ENCODE peak calls at places on chromosomes 7 and 10, in eight cellular contexts. One of them, this sample, is unnamed.

GRCh38 chr7:151868805-151869188 is 8.1 kb downstream of the PRKAG2 start:
- DNase-seq in H54: no peak
- DNase-seq in heart left ventricle: no peak
- DNase-seq in right lobe of liver: no peak
- DNase-seq in K562: no peak
- DNase-seq in spleen: no peak
- DNase-seq in A549: no peak
- DNase-seq in lower leg skin: no peak
- DNase-seq in this sample: no peak

GRCh38 chr7:129947001-129947400 is 5.8 kb downstream of the UBE2H start:
- DNase-seq in right lobe of liver: no peak
- DNase-seq in heart left ventricle: no peak
- DNase-seq in spleen: no peak
- DNase-seq in H54: no peak
- DNase-seq in A549: no peak
- DNase-seq in lower leg skin: no peak
- DNase-seq in K562: no peak
- DNase-seq in this sample: no peak

GRCh38 chr7:155456772-155457543 is 971 bp upstream of the EN2 start:
- DNase-seq in K562: peak; percentile 70
- DNase-seq in lower leg skin: no peak
- DNase-seq in spleen: peak; percentile 81
- DNase-seq in right lobe of liver: peak; percentile 54
- DNase-seq in A549: peak; percentile 85
- DNase-seq in heart left ventricle: peak; percentile 68
- DNase-seq in H54: peak; percentile 75
- DNase-seq in this sample: peak; percentile 42

GRCh38 chr7:132461043-132461592 is 115.2 kb downstream of the PLXNA4 start:
- DNase-seq in K562: no peak
- DNase-seq in spleen: no peak
- DNase-seq in lower leg skin: no peak
- DNase-seq in heart left ventricle: no peak
- DNase-seq in A549: no peak
- DNase-seq in H54: no peak
- DNase-seq in right lobe of liver: no peak
- DNase-seq in this sample: no peak

GRCh38 chr10:80596391-80597257 is 58.9 kb downstream of the SH2D4B start:
- DNase-seq in K562: peak; percentile 75
- DNase-seq in heart left ventricle: no peak
- DNase-seq in right lobe of liver: no peak
- DNase-seq in lower leg skin: peak; percentile 39
- DNase-seq in spleen: no peak
- DNase-seq in A549: peak; percentile 73
- DNase-seq in H54: peak; percentile 62
- DNase-seq in this sample: no peak

GRCh38 chr7:50782376-50783208 is at the start of gene GRB10:
- DNase-seq in spleen: no peak
- DNase-seq in A549: no peak
- DNase-seq in H54: peak; percentile 72
- DNase-seq in lower leg skin: no peak
- DNase-seq in heart left ventricle: peak; percentile 51
- DNase-seq in right lobe of liver: peak; percentile 42
- DNase-seq in K562: no peak
- DNase-seq in this sample: no peak

GRCh38 chr7:2974093-2974819 is 69.4 kb downstream of the CARD11 start:
- DNase-seq in A549: no peak
- DNase-seq in heart left ventricle: no peak
- DNase-seq in H54: no peak
- DNase-seq in right lobe of liver: no peak
- DNase-seq in spleen: peak; percentile 49
- DNase-seq in lower leg skin: peak; percentile 69
- DNase-seq in K562: no peak
- DNase-seq in this sample: no peak

GRCh38 chr7:117169907-117170306 is 153.0 kb downstream of the WNT2 start:
- DNase-seq in lower leg skin: no peak
- DNase-seq in right lobe of liver: peak; percentile 23
- DNase-seq in K562: no peak
- DNase-seq in spleen: no peak
- DNase-seq in H54: no peak
- DNase-seq in heart left ventricle: no peak
- DNase-seq in A549: peak; percentile 47
- DNase-seq in this sample: no peak

GRCh38 chr10:1874533-1874932 is 137.2 kb upstream of the ADARB2 start:
- DNase-seq in H54: no peak
- DNase-seq in right lobe of liver: no peak
- DNase-seq in heart left ventricle: no peak
- DNase-seq in spleen: no peak
- DNase-seq in A549: no peak
- DNase-seq in lower leg skin: no peak
- DNase-seq in K562: no peak
- DNase-seq in this sample: no peak

GRCh38 chr7:30225863-30226361 is 58.5 kb upstream of the ZNRF2 start:
- DNase-seq in heart left ventricle: peak; percentile 71
- DNase-seq in spleen: peak; percentile 79
- DNase-seq in lower leg skin: no peak
- DNase-seq in A549: no peak
- DNase-seq in H54: peak; percentile 68
- DNase-seq in K562: no peak
- DNase-seq in right lobe of liver: peak; percentile 49
- DNase-seq in this sample: peak; percentile 28

GRCh38 chr10:15725603-15726002 is 5.9 kb upstream of the ITGA8 start:
- DNase-seq in lower leg skin: no peak
- DNase-seq in heart left ventricle: no peak
- DNase-seq in right lobe of liver: no peak
- DNase-seq in H54: peak; percentile 26
- DNase-seq in K562: peak; percentile 82
- DNase-seq in spleen: no peak
- DNase-seq in A549: peak; percentile 53
- DNase-seq in this sample: no peak

GRCh38 chr10:127196227-127196954 is at the start of gene INSYN2A:
- DNase-seq in A549: peak; percentile 46
- DNase-seq in H54: peak; percentile 55
- DNase-seq in right lobe of liver: peak; percentile 38
- DNase-seq in K562: no peak
- DNase-seq in lower leg skin: no peak
- DNase-seq in spleen: no peak
- DNase-seq in heart left ventricle: peak; percentile 47
- DNase-seq in this sample: no peak

GRCh38 chr10:12262278-12262981 is 66.4 kb downstream of the CDC123 start:
- DNase-seq in H54: no peak
- DNase-seq in A549: no peak
- DNase-seq in spleen: peak; percentile 20
- DNase-seq in K562: no peak
- DNase-seq in lower leg skin: peak; percentile 31
- DNase-seq in right lobe of liver: no peak
- DNase-seq in heart left ventricle: no peak
- DNase-seq in this sample: no peak

GRCh38 chr7:30929686-30930085 is 18.0 kb downstream of the AQP1 start:
- DNase-seq in right lobe of liver: no peak
- DNase-seq in K562: peak; percentile 2
- DNase-seq in lower leg skin: peak; percentile 78
- DNase-seq in A549: no peak
- DNase-seq in H54: peak; percentile 2
- DNase-seq in heart left ventricle: no peak
- DNase-seq in spleen: no peak
- DNase-seq in this sample: no peak

GRCh38 chr7:26655761-26656160 is 208.6 kb downstream of the SKAP2 start:
- DNase-seq in right lobe of liver: no peak
- DNase-seq in A549: no peak
- DNase-seq in K562: no peak
- DNase-seq in heart left ventricle: no peak
- DNase-seq in H54: no peak
- DNase-seq in spleen: no peak
- DNase-seq in lower leg skin: no peak
- DNase-seq in this sample: no peak

GRCh38 chr7:114085592-114086490 is 167.0 kb upstream of the PPP1R3A start:
- DNase-seq in A549: peak; percentile 40
- DNase-seq in spleen: peak; percentile 76
- DNase-seq in heart left ventricle: peak; percentile 84
- DNase-seq in K562: no peak
- DNase-seq in right lobe of liver: peak; percentile 87
- DNase-seq in H54: no peak
- DNase-seq in lower leg skin: peak; percentile 95
- DNase-seq in this sample: peak; percentile 82
- TF ChIP-seq POLR2A in A549: no peak
- TF ChIP-seq POLR2A in spleen: no peak
- TF ChIP-seq POLR2A in heart left ventricle: no peak
- TF ChIP-seq POLR2A in K562: no peak
- TF ChIP-seq POLR2A in right lobe of liver: peak; percentile 34
- TF ChIP-seq POLR2A in H54: peak; percentile 27
- TF ChIP-seq POLR2A in lower leg skin: no peak
- TF ChIP-seq POLR2A in this sample: no peak

GRCh38 chr10:77409697-77410471 is 227.7 kb downstream of the KCNMA1 start:
- DNase-seq in right lobe of liver: no peak
- DNase-seq in heart left ventricle: no peak
- DNase-seq in lower leg skin: no peak
- DNase-seq in A549: no peak
- DNase-seq in K562: no peak
- DNase-seq in H54: no peak
- DNase-seq in spleen: no peak
- DNase-seq in this sample: no peak
- TF ChIP-seq POLR2A in right lobe of liver: no peak
- TF ChIP-seq POLR2A in heart left ventricle: no peak
- TF ChIP-seq POLR2A in lower leg skin: no peak
- TF ChIP-seq POLR2A in A549: no peak
- TF ChIP-seq POLR2A in K562: no peak
- TF ChIP-seq POLR2A in H54: no peak
- TF ChIP-seq POLR2A in spleen: no peak
- TF ChIP-seq POLR2A in this sample: no peak

GRCh38 chr10:110005716-110006115 is 2.1 kb upstream of the ADD3 start:
- DNase-seq in spleen: no peak
- DNase-seq in right lobe of liver: peak; percentile 31
- DNase-seq in H54: no peak
- DNase-seq in A549: peak; percentile 38
- DNase-seq in K562: no peak
- DNase-seq in heart left ventricle: peak; percentile 49
- DNase-seq in lower leg skin: no peak
- DNase-seq in this sample: peak; percentile 18
- TF ChIP-seq POLR2A in spleen: no peak
- TF ChIP-seq POLR2A in right lobe of liver: no peak
- TF ChIP-seq POLR2A in H54: no peak
- TF ChIP-seq POLR2A in A549: no peak
- TF ChIP-seq POLR2A in K562: no peak
- TF ChIP-seq POLR2A in heart left ventricle: no peak
- TF ChIP-seq POLR2A in lower leg skin: no peak
- TF ChIP-seq POLR2A in this sample: peak; percentile 47

GRCh38 chr10:71321386-71321785 is 2.3 kb downstream of the SLC29A3 start:
- DNase-seq in heart left ventricle: no peak
- DNase-seq in K562: no peak
- DNase-seq in H54: no peak
- DNase-seq in A549: no peak
- DNase-seq in lower leg skin: no peak
- DNase-seq in right lobe of liver: no peak
- DNase-seq in spleen: no peak
- DNase-seq in this sample: no peak

GRCh38 chr10:71320592-71320991 is 1.5 kb downstream of the SLC29A3 start:
- DNase-seq in heart left ventricle: no peak
- DNase-seq in spleen: no peak
- DNase-seq in A549: no peak
- DNase-seq in H54: no peak
- DNase-seq in right lobe of liver: no peak
- DNase-seq in K562: no peak
- DNase-seq in lower leg skin: no peak
- DNase-seq in this sample: no peak

GRCh38 chr10:71316786-71317160 is 2.3 kb upstream of the SLC29A3 start:
- DNase-seq in H54: no peak
- DNase-seq in lower leg skin: no peak
- DNase-seq in right lobe of liver: no peak
- DNase-seq in K562: no peak
- DNase-seq in spleen: no peak
- DNase-seq in heart left ventricle: no peak
- DNase-seq in A549: no peak
- DNase-seq in this sample: no peak

GRCh38 chr10:71319800-71320392 is 837 bp downstream of the SLC29A3 start:
- DNase-seq in lower leg skin: no peak
- DNase-seq in H54: no peak
- DNase-seq in A549: no peak
- DNase-seq in right lobe of liver: no peak
- DNase-seq in spleen: no peak
- DNase-seq in heart left ventricle: no peak
- DNase-seq in K562: no peak
- DNase-seq in this sample: no peak

GRCh38 chr10:71319042-71319799 is at the start of gene SLC29A3:
- DNase-seq in lower leg skin: peak; percentile 95
- DNase-seq in heart left ventricle: peak; percentile 87
- DNase-seq in K562: peak; percentile 92
- DNase-seq in A549: peak; percentile 83
- DNase-seq in right lobe of liver: peak; percentile 88
- DNase-seq in H54: peak; percentile 96
- DNase-seq in spleen: peak; percentile 95
- DNase-seq in this sample: peak; percentile 60
- TF ChIP-seq POLR2A in lower leg skin: no peak
- TF ChIP-seq POLR2A in heart left ventricle: no peak
- TF ChIP-seq POLR2A in K562: peak; percentile 80
- TF ChIP-seq POLR2A in A549: peak; percentile 73
- TF ChIP-seq POLR2A in right lobe of liver: peak; percentile 81
- TF ChIP-seq POLR2A in H54: peak; percentile 42
- TF ChIP-seq POLR2A in spleen: peak; percentile 60
- TF ChIP-seq POLR2A in this sample: peak; percentile 66

GRCh38 chr10:108578258-108578657 is 1345.1 kb downstream of the XPNPEP1 start:
- DNase-seq in spleen: no peak
- DNase-seq in A549: no peak
- DNase-seq in K562: no peak
- DNase-seq in right lobe of liver: no peak
- DNase-seq in heart left ventricle: no peak
- DNase-seq in H54: no peak
- DNase-seq in lower leg skin: no peak
- DNase-seq in this sample: no peak

GRCh38 chr10:108574233-108574632 is 1349.1 kb downstream of the XPNPEP1 start:
- DNase-seq in right lobe of liver: no peak
- DNase-seq in H54: no peak
- DNase-seq in A549: no peak
- DNase-seq in K562: no peak
- DNase-seq in heart left ventricle: no peak
- DNase-seq in spleen: no peak
- DNase-seq in lower leg skin: no peak
- DNase-seq in this sample: no peak
- TF ChIP-seq POLR2A in right lobe of liver: no peak
- TF ChIP-seq POLR2A in H54: no peak
- TF ChIP-seq POLR2A in A549: no peak
- TF ChIP-seq POLR2A in K562: no peak
- TF ChIP-seq POLR2A in heart left ventricle: no peak
- TF ChIP-seq POLR2A in spleen: no peak
- TF ChIP-seq POLR2A in lower leg skin: no peak
- TF ChIP-seq POLR2A in this sample: no peak

DNA sequence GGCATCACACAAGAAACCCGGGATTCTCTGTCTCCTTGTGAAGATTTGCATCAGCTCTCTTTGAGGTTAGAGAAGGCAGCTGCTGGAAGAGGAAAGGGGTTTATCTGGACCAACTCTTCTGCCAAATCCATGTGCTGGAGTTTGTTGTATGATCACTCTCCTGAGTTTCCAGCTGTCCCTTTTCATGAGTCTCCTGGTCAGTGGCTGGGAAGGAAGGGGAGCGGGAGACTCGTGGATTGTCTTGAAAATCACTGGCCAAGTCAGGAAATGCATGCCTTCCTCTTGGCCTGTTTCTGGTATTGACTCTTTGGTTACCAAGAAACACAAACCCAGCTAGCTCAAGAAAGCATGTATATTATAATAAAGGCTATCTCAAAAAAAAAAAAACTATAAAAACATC is 38.8 kb downstream of the TACR2 start:
- DNase-seq in lower leg skin: no peak
- DNase-seq in heart left ventricle: no peak
- DNase-seq in right lobe of liver: no peak
- DNase-seq in A549: no peak
- DNase-seq in K562: no peak
- DNase-seq in H54: no peak
- DNase-seq in spleen: no peak
- DNase-seq in this sample: no peak
- TF ChIP-seq POLR2A in lower leg skin: no peak
- TF ChIP-seq POLR2A in heart left ventricle: no peak
- TF ChIP-seq POLR2A in right lobe of liver: no peak
- TF ChIP-seq POLR2A in A549: no peak
- TF ChIP-seq POLR2A in K562: no peak
- TF ChIP-seq POLR2A in H54: no peak
- TF ChIP-seq POLR2A in spleen: no peak
- TF ChIP-seq POLR2A in this sample: no peak